ENCODE peak calls at places on chromosomes 6 and 20, in ten cellular contexts. M, A, K, P, N, L, Z, J, R and O are unnamed samples.

GRCh38 chr20:62358728-62359490 is 8.2 kb downstream of the LAMA5 start:
- DNase-seq in R (peak), M (no peak), N (no peak), P (no peak), J (no peak), Z (no peak), K (no peak), L (no peak), A (no peak), O (no peak)

GRCh38 chr6:118659513-118660217 is 8.3 kb upstream of the CEP85L start:
- DNase-seq in J (no peak), A (no peak), N (peak), P (peak), K (no peak), L (no peak), R (peak), Z (no peak), M (no peak), O (peak)

GRCh38 chr6:118284736-118285360 is 263.2 kb upstream of the PLN start:
- DNase-seq in L (no peak), J (no peak), A (no peak), N (no peak), R (no peak), P (peak), K (no peak), M (peak), Z (no peak), O (peak)

GRCh38 chr20:34037121-34037520 is 43.4 kb downstream of the RALY start:
- DNase-seq in A (no peak), R (no peak), Z (no peak), P (no peak), K (no peak), J (no peak), L (no peak), M (peak), N (peak), O (no peak)

GRCh38 chr6:141667580-141668309 is 465.0 kb upstream of the GJE1 start:
- DNase-seq in Z (no peak), N (no peak), A (no peak), L (no peak), K (no peak), J (no peak), P (peak), R (no peak), M (peak), O (peak)

GRCh38 chr6:158642805-158643489 is 1.6 kb downstream of the DYNLT1 start:
- DNase-seq in M (peak), K (no peak), N (peak), L (no peak), Z (no peak), A (peak), P (no peak), J (no peak), R (no peak), O (peak)

GRCh38 chr6:137763861-137764260 is 103.2 kb upstream of the TNFAIP3 start:
- DNase-seq in N (no peak), P (no peak), R (no peak), A (no peak), Z (no peak), J (no peak), M (no peak), L (no peak), K (no peak), O (no peak)

GRCh38 chr6:65448806-65449397 is 258.1 kb downstream of the EYS start:
- DNase-seq in L (no peak), R (no peak), J (no peak), Z (no peak), M (no peak), P (no peak), A (no peak), K (no peak), N (no peak), O (no peak)

DNA sequence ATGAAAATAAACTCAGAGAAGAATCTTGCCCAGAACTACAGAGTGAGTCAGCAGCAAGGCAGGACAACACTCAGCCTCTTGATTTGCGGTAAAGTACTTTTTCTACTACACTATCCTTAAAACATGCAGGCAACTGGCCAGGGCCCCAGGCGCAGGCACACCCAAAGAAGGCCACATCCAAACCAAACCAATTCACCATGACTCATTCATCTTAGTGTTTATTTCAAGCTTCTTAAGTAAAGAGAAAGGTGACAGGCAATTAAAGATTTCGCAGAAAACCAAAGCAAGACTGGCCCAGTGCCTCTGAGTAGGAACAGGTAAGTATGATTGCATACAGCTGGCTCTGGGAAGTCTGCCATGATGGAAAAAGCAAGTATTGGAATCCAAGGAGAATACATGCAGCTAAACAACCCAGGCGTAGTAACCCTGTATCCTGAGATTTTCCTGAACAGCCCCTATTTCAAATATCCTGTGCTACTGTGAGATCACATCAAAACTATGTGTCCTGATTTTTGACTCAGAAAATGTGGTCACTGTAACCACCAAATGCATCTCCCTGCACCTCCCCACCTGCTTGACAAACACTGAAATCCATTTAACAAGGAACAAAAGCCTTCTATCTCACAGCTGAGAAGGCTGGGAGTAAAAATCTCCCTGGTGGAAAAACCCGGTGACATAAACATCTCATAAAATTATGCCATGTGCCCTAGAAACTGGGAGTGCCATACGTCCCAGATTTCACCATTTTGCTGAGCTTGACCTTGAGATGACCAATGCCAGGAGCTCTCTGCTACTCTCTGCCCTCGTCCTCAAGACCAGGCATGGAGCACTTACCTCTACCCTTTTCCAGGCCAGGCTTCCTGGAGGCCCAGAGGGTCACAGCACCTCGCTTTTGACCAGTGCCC is 12.4 kb downstream of the WFDC3 start:
- DNase-seq in P (peak), L (peak), A (peak), M (peak), J (peak), Z (peak), K (no peak), R (peak), N (peak), O (peak)
- H3K4me3 ChIP-seq in P (no peak), L (peak), A (no peak), M (no peak), J (no peak), Z (no peak), K (no peak), R (no peak), N (no peak), O (no peak)

GRCh38 chr20:23235173-23236027 is 115.2 kb upstream of the NXT1 start:
- DNase-seq in Z (no peak), J (peak), R (peak), A (no peak), K (no peak), L (peak), P (peak), M (peak), N (peak), O (peak)
- TF ChIP-seq CTCF in Z (peak), J (peak), R (peak), A (peak), K (peak), L (peak), P (peak), M (peak), N (peak), O (peak)

DNA sequence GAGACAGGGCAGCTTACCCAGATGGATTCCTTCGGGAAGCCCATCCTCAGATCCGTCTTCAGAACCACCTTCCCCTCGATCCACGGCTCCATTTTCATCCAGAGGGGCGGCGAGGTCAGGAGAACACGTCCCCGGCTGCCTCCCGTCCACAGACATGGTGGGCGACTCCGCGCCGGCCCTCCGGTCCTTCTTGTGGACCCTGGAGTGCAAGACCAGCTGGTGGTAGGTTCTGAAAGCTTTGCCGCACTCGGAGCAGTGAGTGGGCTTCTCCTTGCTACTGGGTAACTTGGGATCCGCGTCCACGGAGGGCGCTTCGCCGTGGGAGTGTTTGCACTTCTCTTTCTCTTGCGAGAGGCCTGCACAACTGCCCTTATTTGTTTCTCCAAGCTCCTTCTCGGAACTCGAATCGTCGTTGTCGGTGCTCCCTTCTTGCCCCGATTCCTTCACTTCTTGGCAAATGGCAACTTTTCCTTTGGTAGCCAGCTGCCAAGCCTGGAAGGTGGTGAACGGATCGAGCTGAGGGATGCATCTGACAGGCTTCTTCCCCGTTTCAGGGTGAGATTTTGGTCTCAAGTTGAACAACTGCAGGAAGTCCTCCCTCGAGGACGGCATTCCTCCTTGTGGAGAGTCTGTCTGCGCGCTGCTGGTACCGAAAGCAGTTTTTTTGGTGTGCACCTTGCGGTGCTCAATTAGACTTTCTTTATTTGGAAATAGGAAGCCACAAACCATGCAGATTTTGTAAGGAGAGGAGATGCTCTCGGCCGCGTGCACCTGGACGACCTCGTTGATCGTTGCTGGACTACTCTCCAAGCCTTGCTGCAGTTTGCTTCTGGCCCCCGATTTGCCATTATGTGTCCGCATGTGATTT is 12.0 kb downstream of the ZNF217 start:
- DNase-seq in K (no peak), L (no peak), A (no peak), N (peak), P (no peak), J (no peak), Z (no peak), M (no peak), R (no peak), O (no peak)
- H3K4me3 ChIP-seq in K (peak), L (no peak), A (no peak), N (peak), P (no peak), J (no peak), Z (no peak), M (no peak), R (no peak), O (no peak)

GRCh38 chr20:25484224-25484846 is 76.9 kb downstream of the GINS1 start:
- DNase-seq in P (no peak), J (no peak), N (no peak), L (no peak), Z (no peak), M (no peak), R (no peak), K (no peak), A (no peak), O (no peak)
- TF ChIP-seq CTCF in P (no peak), J (no peak), N (no peak), L (no peak), Z (no peak), M (no peak), R (no peak), K (no peak), A (no peak), O (no peak)

GRCh38 chr6:125191916-125192609 is 38.5 kb downstream of the TPD52L1 start:
- DNase-seq in M (peak), J (peak), N (peak), P (peak), A (peak), L (peak), Z (peak), K (no peak), R (peak), O (peak)
- H3K4me3 ChIP-seq in M (no peak), J (no peak), N (no peak), P (no peak), A (no peak), L (no peak), Z (no peak), K (no peak), R (no peak), O (no peak)

DNA sequence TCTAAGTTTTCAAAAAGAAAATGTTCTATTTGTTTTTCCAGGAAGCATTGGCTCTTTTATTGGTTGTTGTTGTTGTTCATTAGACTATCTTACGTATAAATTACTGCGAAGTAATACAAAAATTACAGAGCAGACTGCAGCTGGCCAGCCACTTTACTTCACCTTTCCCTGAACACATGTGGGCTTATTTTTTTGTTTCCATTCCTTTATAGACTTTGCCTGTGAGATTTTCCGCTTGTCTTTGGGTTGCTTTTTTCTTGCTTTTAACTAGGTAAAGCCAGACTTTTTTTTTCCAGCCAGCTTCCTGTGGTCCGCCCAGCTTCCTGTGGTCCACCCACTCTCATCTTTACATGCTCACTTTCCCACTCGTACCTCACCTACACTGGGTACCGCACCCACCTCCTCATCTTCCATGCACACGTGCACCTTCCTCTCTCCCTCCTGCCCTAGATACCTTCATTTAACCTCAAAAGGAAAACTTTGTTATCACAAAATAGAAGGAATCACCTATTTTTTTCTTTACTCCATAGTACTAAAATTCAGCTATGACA is 79.0 kb downstream of the IPCEF1 start:
- DNase-seq in Z (no peak), K (no peak), J (no peak), L (no peak), A (no peak), R (no peak), P (no peak), N (no peak), M (no peak), O (no peak)
- TF ChIP-seq CTCF in Z (no peak), K (no peak), J (no peak), L (no peak), A (peak), R (no peak), P (no peak), N (no peak), M (no peak), O (no peak)

GRCh38 chr6:85983032-85983659 is 340.5 kb upstream of the SYNCRIP start:
- DNase-seq in L (no peak), N (no peak), M (no peak), R (no peak), J (no peak), K (no peak), A (no peak), P (no peak), Z (no peak), O (no peak)
- H3K4me3 ChIP-seq in L (no peak), N (no peak), M (no peak), R (no peak), J (no peak), K (no peak), A (no peak), P (no peak), Z (no peak), O (no peak)

GRCh38 chr6:30966154-30966553 is 17.4 kb upstream of the MUC21 start:
- DNase-seq in R (no peak), M (no peak), P (no peak), L (no peak), Z (no peak), N (no peak), A (no peak), K (no peak), J (no peak), O (no peak)
- TF ChIP-seq CTCF in R (no peak), M (no peak), P (no peak), L (peak), Z (no peak), N (no peak), A (no peak), K (no peak), J (no peak), O (no peak)